ENCODE peak calls at places on chromosomes 2 and 18, in eight cellular contexts. V is central memory CD8-positive, alpha-beta T cell; L is activated naive CD4-positive, alpha-beta T cell; A is effector CD4-positive, alpha-beta T cell; R is NCI-H460; E is kidney tubule cell; Z is GM04504; D is NCI-H748 treated with DMSO at 0.1 percent for 48 hours. P is an unnamed sample.

GRCh38 chr2:37039580-37039979 is 44.6 kb downstream of the HEATR5B start:
- DNase-seq in V (no peak), L (no peak), A (no peak), R (no peak), E (no peak), Z (no peak), D (no peak), P (no peak)

GRCh38 chr2:46645681-46646162 is 166.4 kb downstream of the TMEM247 start:
- DNase-seq in V (no peak), L (no peak), A (no peak), R (no peak), E (peak), Z (peak), D (no peak), P (no peak)

GRCh38 chr2:237191693-237192076 is 106.0 kb downstream of the COPS8 start:
- DNase-seq in V (no peak), L (no peak), A (no peak), R (no peak), E (no peak), Z (no peak), D (no peak), P (no peak)

GRCh38 chr2:241357531-241357930 is 1.4 kb downstream of the FARP2 start:
- DNase-seq in V (no peak), L (no peak), A (no peak), R (no peak), E (no peak), Z (no peak), D (no peak), P (no peak)

GRCh38 chr2:180572346-180572745 is 408.1 kb upstream of the UBE2E3 start:
- DNase-seq in V (no peak), L (no peak), A (no peak), R (no peak), E (no peak), Z (no peak), D (no peak), P (no peak)

GRCh38 chr18:7158201-7158600 is 40.6 kb upstream of the LAMA1 start:
- DNase-seq in V (no peak), L (no peak), A (no peak), R (peak), E (peak), Z (no peak), D (no peak), P (no peak)

GRCh38 chr2:191265311-191266170 is 20.3 kb downstream of the MYO1B start:
- DNase-seq in V (no peak), L (no peak), A (no peak), R (no peak), E (peak), Z (peak), D (no peak), P (no peak)

GRCh38 chr2:235945608-235946140 is 222.5 kb downstream of the GBX2 start:
- DNase-seq in V (no peak), L (no peak), A (no peak), R (no peak), E (no peak), Z (no peak), D (no peak), P (peak)

GRCh38 chr2:43184339-43184895 is 42.0 kb downstream of the ZFP36L2 start:
- DNase-seq in V (no peak), L (no peak), A (no peak), R (no peak), E (peak), Z (peak), D (no peak), P (no peak)

GRCh38 chr18:22558945-22559385 is 141.2 kb upstream of the CTAGE1 start:
- DNase-seq in V (no peak), L (no peak), A (no peak), R (no peak), E (peak), Z (no peak), D (no peak), P (peak)

GRCh38 chr2:42944744-42945415 is 152.5 kb upstream of the HAAO start:
- DNase-seq in V (no peak), L (no peak), A (no peak), R (no peak), E (peak), Z (no peak), D (no peak), P (no peak)

GRCh38 chr2:25159947-25160346 is 8.4 kb downstream of the POMC start:
- DNase-seq in V (no peak), L (no peak), A (no peak), R (peak), E (no peak), Z (no peak), D (no peak), P (no peak)

GRCh38 chr18:76491801-76492668 is 3.0 kb downstream of the ZNF516 start:
- DNase-seq in V (no peak), L (peak), A (no peak), R (no peak), E (peak), Z (no peak), D (peak), P (peak)

GRCh38 chr18:433297-433696 is 67.2 kb downstream of the COLEC12 start:
- DNase-seq in V (no peak), L (no peak), A (no peak), R (no peak), E (no peak), Z (no peak), D (no peak), P (no peak)

GRCh38 chr2:188786368-188786781 is 187.8 kb upstream of the COL3A1 start:
- DNase-seq in V (no peak), L (no peak), A (no peak), R (peak), E (peak), Z (peak), D (no peak), P (no peak)

GRCh38 chr2:121335294-121336290 is 50.6 kb upstream of the TFCP2L1 start:
- DNase-seq in V (no peak), L (no peak), A (no peak), R (no peak), E (peak), Z (no peak), D (no peak), P (no peak)

GRCh38 chr2:14530506-14530905 is 102.0 kb upstream of the LRATD1 start:
- DNase-seq in V (no peak), L (no peak), A (no peak), R (no peak), E (no peak), Z (no peak), D (no peak), P (no peak)

GRCh38 chr18:67421666-67422065 is 94.9 kb downstream of the DSEL start:
- DNase-seq in V (no peak), L (no peak), A (no peak), R (no peak), E (no peak), Z (no peak), D (no peak), P (no peak)

GRCh38 chr18:48460929-48461583 is 51.9 kb upstream of the ZBTB7C start:
- DNase-seq in V (no peak), L (no peak), A (no peak), R (no peak), E (peak), Z (no peak), D (no peak), P (no peak)

GRCh38 chr2:23420840-23421476 is 36.0 kb downstream of the KLHL29 start:
- DNase-seq in V (no peak), L (no peak), A (no peak), R (no peak), E (no peak), Z (no peak), D (no peak), P (no peak)

GRCh38 chr2:206116278-206116677 is 30.3 kb upstream of the INO80D start:
- DNase-seq in V (no peak), L (no peak), A (no peak), R (no peak), E (no peak), Z (no peak), D (no peak), P (no peak)

GRCh38 chr2:121902616-121903015 is 147.2 kb downstream of the TSN start:
- DNase-seq in V (no peak), L (no peak), A (no peak), R (no peak), E (no peak), Z (no peak), D (no peak), P (no peak)

GRCh38 chr18:35444636-35445035 is 53.1 kb downstream of the INO80C start:
- DNase-seq in V (no peak), L (no peak), A (no peak), R (no peak), E (no peak), Z (no peak), D (no peak), P (no peak)

GRCh38 chr2:209721497-209721896 is 50.1 kb upstream of the UNC80 start:
- DNase-seq in V (no peak), L (no peak), A (no peak), R (no peak), E (no peak), Z (no peak), D (no peak), P (no peak)